ENCODE peak calls at places on chromosomes 1 and 21, in eight cellular contexts. Y, S, F, C, Z, W, U and A are unnamed samples.

GRCh38 chr1:241610056-241610815 is 29.9 kb downstream of the CHML start:
- DNase-seq in F (no peak), U (no peak), S (peak), C (no peak), Y (no peak), Z (peak), W (peak), A (no peak)

GRCh38 chr21:16842716-16843115 is 670.1 kb upstream of the CXADR start:
- DNase-seq in S (no peak), F (no peak), U (no peak), Z (no peak), C (no peak), Y (no peak), W (no peak), A (no peak)

GRCh38 chr1:56081151-56081550 is 498.2 kb downstream of the PLPP3 start:
- DNase-seq in Z (peak), Y (no peak), S (peak), U (no peak), C (no peak), W (no peak), F (no peak), A (no peak)

GRCh38 chr1:164774819-164775654 is 216.1 kb downstream of the PBX1 start:
- DNase-seq in C (no peak), U (no peak), W (no peak), Z (no peak), F (no peak), S (no peak), Y (no peak), A (no peak)

GRCh38 chr1:55720243-55720642 is 505.1 kb upstream of the USP24 start:
- DNase-seq in U (no peak), C (no peak), W (no peak), F (no peak), Y (no peak), S (peak), Z (no peak), A (no peak)

GRCh38 chr1:107692580-107693345 is 272.2 kb downstream of the VAV3 start:
- DNase-seq in Y (no peak), W (peak), Z (no peak), S (no peak), U (no peak), F (no peak), C (no peak), A (no peak)

GRCh38 chr1:9319789-9320519 is 27.3 kb downstream of the SPSB1 start:
- DNase-seq in Z (no peak), C (no peak), U (no peak), Y (no peak), F (no peak), W (no peak), S (no peak), A (no peak)

GRCh38 chr21:33817663-33818433 is 97.8 kb downstream of the ATP5PO start:
- DNase-seq in S (no peak), C (no peak), Y (no peak), F (no peak), Z (no peak), U (no peak), W (no peak), A (no peak)

GRCh38 chr1:86906419-86906818 is 7.5 kb downstream of the SELENOF start:
- DNase-seq in C (no peak), F (no peak), U (no peak), W (peak), S (no peak), Y (peak), Z (no peak), A (no peak)

GRCh38 chr1:104402178-104402577 is 652.5 kb downstream of the AMY1C start:
- DNase-seq in Z (no peak), Y (no peak), F (no peak), U (no peak), S (no peak), W (no peak), C (no peak), A (no peak)

GRCh38 chr1:8858888-8859706 is 19.4 kb downstream of the ENO1 start:
- DNase-seq in U (no peak), W (peak), C (peak), Z (peak), S (peak), F (no peak), Y (peak), A (peak)

GRCh38 chr1:155226910-155227260 is 18.4 kb downstream of the MTX1 start:
- DNase-seq in W (peak), C (peak), U (no peak), S (peak), F (no peak), Z (peak), Y (no peak), A (no peak)

GRCh38 chr1:207841318-207841717 is 69.6 kb downstream of the CD34 start:
- DNase-seq in Y (no peak), W (no peak), Z (no peak), C (no peak), U (no peak), F (no peak), S (no peak), A (no peak)

GRCh38 chr1:25006770-25007169 is 76.7 kb upstream of the RUNX3 start:
- DNase-seq in C (no peak), S (no peak), Y (no peak), F (no peak), W (no peak), Z (peak), U (no peak), A (no peak)

GRCh38 chr21:36693144-36694040 is 5.5 kb upstream of the SIM2 start:
- DNase-seq in F (no peak), Y (no peak), C (no peak), S (no peak), Z (no peak), U (no peak), W (no peak), A (no peak)

GRCh38 chr1:115685029-115685705 is 43.4 kb downstream of the VANGL1 start:
- DNase-seq in Y (no peak), W (no peak), Z (no peak), U (no peak), S (no peak), F (no peak), C (no peak), A (no peak)

GRCh38 chr1:35894183-35894582 is 11.2 kb downstream of the AGO1 start:
- DNase-seq in Z (peak), S (peak), C (no peak), F (peak), U (no peak), Y (peak), W (no peak), A (no peak)

GRCh38 chr1:201708085-201708512 is 120.9 kb upstream of the IPO9 start:
- DNase-seq in U (no peak), S (peak), F (no peak), Y (peak), C (peak), Z (no peak), W (no peak), A (no peak)

GRCh38 chr1:84103197-84103992 is 40.7 kb upstream of the PRKACB start:
- DNase-seq in W (peak), Y (no peak), S (peak), Z (peak), F (no peak), C (peak), U (no peak), A (peak)

GRCh38 chr1:42938596-42939184 is 20.0 kb downstream of the SLC2A1 start:
- DNase-seq in S (no peak), Y (no peak), Z (no peak), F (no peak), U (no peak), W (no peak), C (no peak), A (no peak)

GRCh38 chr1:228141082-228141870 is 1.2 kb downstream of the GUK1 start:
- DNase-seq in S (peak), F (peak), C (no peak), Y (no peak), W (no peak), Z (no peak), U (no peak), A (peak)

GRCh38 chr1:155969377-155969791 is 9.0 kb downstream of the ARHGEF2 start:
- DNase-seq in S (peak), Y (no peak), U (no peak), Z (no peak), C (peak), F (no peak), W (no peak), A (no peak)

GRCh38 chr1:228286505-228287417 is 78.9 kb downstream of the OBSCN start:
- DNase-seq in C (no peak), U (no peak), F (no peak), S (no peak), W (no peak), Z (no peak), Y (no peak), A (no peak)

GRCh38 chr1:8962812-8963669 is 17.4 kb downstream of the CA6 start:
- DNase-seq in Y (peak), S (peak), C (no peak), W (peak), F (peak), U (peak), Z (no peak), A (no peak)

GRCh38 chr1:58201492-58202106 is 344.9 kb downstream of the OMA1 start:
- DNase-seq in Y (no peak), C (no peak), F (no peak), S (no peak), U (no peak), Z (no peak), W (no peak), A (no peak)

GRCh38 chr1:64743954-64744491 is 852 bp upstream of the RAVER2 start:
- DNase-seq in U (no peak), W (no peak), Z (no peak), S (no peak), F (no peak), Y (no peak), C (no peak), A (no peak)

GRCh38 chr1:177912991-177913390 is 56.9 kb downstream of the SEC16B start:
- DNase-seq in Y (no peak), F (no peak), W (no peak), C (no peak), Z (no peak), U (no peak), S (peak), A (no peak)

GRCh38 chr1:24695202-24695974 is 49.9 kb upstream of the CLIC4 start:
- DNase-seq in Z (no peak), Y (no peak), F (no peak), U (no peak), W (no peak), S (no peak), C (no peak), A (no peak)